ENCODE peak calls at places on chromosomes 16 and 17, in seven cellular contexts. Z is cerebellar nuclear complex; N is SW480; D is stimulated activated CD8-positive, alpha-beta memory T cell treated with anti-CD3 and anti-CD28 coated beads, Interleukin-4, amount 100 ng/mL, for 48 hours; F is AG09309; K is CD4-positive, alpha-beta T cell; R is heart left ventricle. U is an unnamed sample.
A peak's percentile ranks its signal among the peaks of the same experiment; 100 is the strongest.

GRCh38 chr16:68065716-68066305 is 19.4 kb upstream of the NFATC3 start:
- DNase-seq in Z (no peak), N (no peak), D (peak; percentile 22), F (peak; percentile 37), K (no peak), R (no peak), U (no peak)

GRCh38 chr17:17090642-17091103 is 48.4 kb downstream of the MPRIP start:
- DNase-seq in Z (no peak), N (no peak), D (no peak), F (no peak), K (no peak), R (no peak), U (no peak)

GRCh38 chr17:76479515-76480048 is 12.2 kb downstream of the AANAT start:
- DNase-seq in Z (no peak), N (no peak), D (no peak), F (no peak), K (no peak), R (no peak), U (no peak)

GRCh38 chr17:64326420-64327054 is 63.5 kb upstream of the TEX2 start:
- DNase-seq in Z (no peak), N (no peak), D (no peak), F (peak; percentile 91), K (no peak), R (peak; percentile 90), U (no peak)

GRCh38 chr16:5918553-5919127 is 821.0 kb upstream of the EEF2KMT start:
- DNase-seq in Z (no peak), N (no peak), D (no peak), F (no peak), K (no peak), R (no peak), U (no peak)

GRCh38 chr17:17060930-17061329 is 18.7 kb downstream of the MPRIP start:
- DNase-seq in Z (no peak), N (no peak), D (no peak), F (no peak), K (no peak), R (no peak), U (no peak)

GRCh38 chr17:50739098-50739497 is 19.7 kb downstream of the LUC7L3 start:
- DNase-seq in Z (no peak), N (no peak), D (no peak), F (no peak), K (no peak), R (no peak), U (no peak)

GRCh38 chr16:31201511-31202401 is 804 bp downstream of the PYCARD start:
- DNase-seq in Z (no peak), N (peak; percentile 39), D (peak; percentile 59), F (no peak), K (peak; percentile 38), R (peak; percentile 50), U (peak; percentile 23)

GRCh38 chr17:18262641-18263040 is 2.2 kb downstream of the MIEF2 start:
- DNase-seq in Z (no peak), N (no peak), D (no peak), F (no peak), K (no peak), R (peak; percentile 67), U (no peak)

GRCh38 chr17:2602597-2603017 is 9.2 kb downstream of the PAFAH1B1 start:
- DNase-seq in Z (no peak), N (no peak), D (no peak), F (no peak), K (no peak), R (no peak), U (no peak)

GRCh38 chr17:48322060-48322459 is 108.0 kb downstream of the SKAP1 start:
- DNase-seq in Z (no peak), N (no peak), D (no peak), F (no peak), K (no peak), R (no peak), U (no peak)

GRCh38 chr16:55948230-55948629 is 73.1 kb upstream of the CES5A start:
- DNase-seq in Z (no peak), N (no peak), D (no peak), F (no peak), K (no peak), R (no peak), U (no peak)

GRCh38 chr17:19755821-19756510 is 7.9 kb upstream of the ALDH3A1 start:
- DNase-seq in Z (no peak), N (no peak), D (no peak), F (no peak), K (no peak), R (no peak), U (no peak)

GRCh38 chr17:58254803-58255202 is 16.4 kb downstream of the LPO start:
- DNase-seq in Z (no peak), N (no peak), D (no peak), F (no peak), K (no peak), R (no peak), U (no peak)

GRCh38 chr17:49556183-49556943 is 19.3 kb upstream of the NXPH3 start:
- DNase-seq in Z (peak; percentile 25), N (peak; percentile 81), D (peak; percentile 94), F (no peak), K (peak; percentile 78), R (peak; percentile 74), U (peak; percentile 69)

GRCh38 chr16:27369806-27370205 is 32.2 kb upstream of the IL21R start:
- DNase-seq in Z (no peak), N (no peak), D (peak; percentile 27), F (no peak), K (no peak), R (no peak), U (no peak)

GRCh38 chr17:67161573-67161972 is 83.4 kb downstream of the HELZ start:
- DNase-seq in Z (no peak), N (no peak), D (no peak), F (no peak), K (no peak), R (no peak), U (no peak)

GRCh38 chr16:48367443-48368049 is 17.7 kb downstream of the SIAH1 start:
- DNase-seq in Z (no peak), N (no peak), D (no peak), F (no peak), K (no peak), R (no peak), U (no peak)

GRCh38 chr17:31171711-31172110 is 76.9 kb downstream of the NF1 start:
- DNase-seq in Z (no peak), N (no peak), D (no peak), F (no peak), K (no peak), R (no peak), U (no peak)

GRCh38 chr17:78680436-78680835 is 101.6 kb downstream of the CYTH1 start:
- DNase-seq in Z (no peak), N (no peak), D (no peak), F (no peak), K (no peak), R (no peak), U (no peak)

GRCh38 chr17:38867179-38867994 is 2.5 kb upstream of the LASP1 start:
- DNase-seq in Z (peak; percentile 58), N (no peak), D (peak; percentile 87), F (no peak), K (peak; percentile 67), R (no peak), U (no peak)

GRCh38 chr16:51648521-51648920 is 497.5 kb upstream of the SALL1 start:
- DNase-seq in Z (no peak), N (no peak), D (no peak), F (peak; percentile 41), K (no peak), R (no peak), U (no peak)

GRCh38 chr17:48799069-48799710 is 17.8 kb downstream of the TTLL6 start:
- DNase-seq in Z (no peak), N (peak; percentile 24), D (no peak), F (no peak), K (no peak), R (no peak), U (no peak)

GRCh38 chr17:66547170-66547865 is 244.9 kb downstream of the PRKCA start:
- DNase-seq in Z (no peak), N (no peak), D (no peak), F (no peak), K (no peak), R (no peak), U (no peak)

U was measured in T-helper 1 cell.